ENCODE peak calls at places on chromosomes 1 and 21, in eight cellular contexts. O is fibroblast of lung; C is CD8-positive, alpha-beta T cell; P is Panc1; F is fibroblast of the aortic adventitia; X is neural progenitor cell; G is IMR-90; K is foreskin fibroblast. H is an unnamed sample.

GRCh38 chr21:38120984-38121855 is 135.6 kb upstream of the KCNJ15 start:
- DNase-seq in X (no peak), O (no peak), G (no peak), C (no peak), P (no peak), K (no peak), F (no peak), H (no peak)

GRCh38 chr1:206579747-206580437 is 32.4 kb downstream of the EIF2D start:
- DNase-seq in X (no peak), O (no peak), F (peak; percentile 29), K (no peak), C (peak; percentile 69), G (peak; percentile 22), P (no peak), H (no peak)

GRCh38 chr1:8560611-8561544 is 243.0 kb downstream of the SLC45A1 start:
- DNase-seq in C (no peak), O (peak; percentile 67), G (peak; percentile 60), X (peak; percentile 67), P (no peak), K (no peak), F (peak; percentile 72), H (no peak)

GRCh38 chr1:152565535-152566215 is 905 bp downstream of the LCE3E start:
- DNase-seq in P (no peak), X (no peak), K (no peak), F (no peak), O (no peak), C (no peak), G (no peak), H (no peak)

GRCh38 chr1:165143437-165144065 is 213.0 kb downstream of the LMX1A start:
- DNase-seq in C (no peak), O (no peak), F (no peak), P (peak; percentile 12), G (no peak), X (peak; percentile 22), K (no peak), H (no peak)

GRCh38 chr1:235566092-235566491 is 61.8 kb upstream of the B3GALNT2 start:
- DNase-seq in P (no peak), F (no peak), X (peak; percentile 75), C (no peak), G (no peak), K (no peak), O (no peak), H (no peak)

GRCh38 chr1:155882235-155882634 is 22.9 kb downstream of the SYT11 start:
- DNase-seq in K (no peak), X (no peak), G (no peak), P (no peak), F (no peak), C (no peak), O (no peak), H (no peak)

GRCh38 chr1:110714419-110715107 is 39.8 kb upstream of the KCNA3 start:
- DNase-seq in P (no peak), G (no peak), X (no peak), O (no peak), F (no peak), C (no peak), K (no peak), H (no peak)

GRCh38 chr1:154856049-154856448 is 14.0 kb downstream of the KCNN3 start:
- DNase-seq in K (no peak), P (no peak), G (no peak), F (no peak), O (no peak), C (no peak), X (peak; percentile 66), H (no peak)

GRCh38 chr1:47651311-47652089 is 213.7 kb downstream of the FOXD2 start:
- DNase-seq in C (no peak), X (no peak), O (no peak), F (no peak), G (no peak), K (no peak), P (no peak), H (no peak)

GRCh38 chr1:115092214-115092613 is 2.9 kb upstream of the TSPAN2 start:
- DNase-seq in K (no peak), G (no peak), F (no peak), O (no peak), X (no peak), P (no peak), C (no peak), H (no peak)

GRCh38 chr1:57824535-57824934 is 400.7 kb upstream of the DAB1 start:
- DNase-seq in C (no peak), F (no peak), O (no peak), G (no peak), X (no peak), K (no peak), P (no peak), H (no peak)

DNA sequence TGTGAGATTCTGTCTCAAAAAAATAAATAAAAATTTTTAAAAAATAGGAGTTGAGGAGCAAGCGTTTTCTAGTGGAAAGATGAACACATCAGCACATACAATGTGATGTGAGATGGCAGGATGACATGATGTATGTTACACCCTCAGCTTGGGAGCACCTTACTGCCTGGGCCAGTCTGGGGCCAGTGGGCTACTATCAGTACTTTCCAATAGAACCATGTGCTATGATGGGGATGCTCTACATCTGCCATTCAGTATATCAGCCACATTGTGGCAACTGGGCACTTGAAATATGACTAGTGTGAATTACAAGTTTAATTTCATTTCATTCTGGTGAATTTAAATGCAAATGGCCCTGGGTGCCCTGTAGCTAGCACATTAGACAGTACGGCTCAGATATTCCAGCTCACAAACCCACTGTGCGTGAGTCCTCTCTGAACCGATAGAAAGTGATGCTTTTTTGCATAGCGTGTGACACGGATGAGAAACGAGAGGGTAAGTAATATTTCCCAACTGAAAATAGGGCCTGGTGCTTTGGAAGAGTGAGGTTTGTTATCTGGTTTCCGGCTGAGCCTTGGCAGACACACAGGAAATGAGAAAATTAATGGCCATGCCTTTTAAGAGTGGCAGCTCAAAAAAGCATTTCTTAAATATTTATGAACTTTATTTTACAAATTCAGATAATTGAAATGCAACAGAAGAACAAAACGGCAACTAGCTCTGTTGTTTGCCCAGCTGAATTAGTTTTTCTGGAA is 155.8 kb downstream of the PGBD5 start:
- DNase-seq in K (no peak), C (no peak), X (no peak), P (no peak), O (no peak), G (peak; percentile 7), F (peak; percentile 78), H (no peak)
- H3K4me3 ChIP-seq in K (no peak overlapping the region), C (no peak overlapping the region), X (no peak overlapping the region), P (no peak overlapping the region), O (no peak overlapping the region), G (no peak overlapping the region), F (no peak overlapping the region), H (no peak overlapping the region)

GRCh38 chr1:200520740-200521139 is 99.8 kb downstream of the KIF14 start:
- DNase-seq in P (no peak), F (no peak), C (no peak), K (no peak), O (no peak), X (no peak), G (no peak), H (no peak)

GRCh38 chr1:200524092-200524491 is 96.5 kb downstream of the KIF14 start:
- DNase-seq in K (no peak), O (no peak), C (no peak), P (no peak), F (no peak), X (no peak), G (no peak), H (no peak)

GRCh38 chr1:200518524-200518923 is 102.0 kb downstream of the KIF14 start:
- DNase-seq in G (peak; percentile 28), P (no peak), O (peak; percentile 56), F (no peak), K (no peak), C (no peak), X (no peak), H (no peak)
- H3K4me3 ChIP-seq in G (no peak overlapping the region), P (no peak overlapping the region), O (no peak overlapping the region), F (no peak overlapping the region), K (no peak overlapping the region), C (no peak overlapping the region), X (no peak overlapping the region), H (no peak overlapping the region)

GRCh38 chr1:11719313-11720032 is 16.5 kb upstream of the AGTRAP start:
- DNase-seq in G (peak; percentile 61), X (peak; percentile 48), P (no peak), K (peak; percentile 55), C (peak; percentile 73), F (peak; percentile 77), O (peak; percentile 72), H (no peak)
- H3K4me3 ChIP-seq in G (no peak overlapping the region), X (no peak overlapping the region), P (peak overlapping the region; percentile 33), K (peak overlapping the region; percentile 40), C (peak overlapping the region; percentile 66), F (peak overlapping the region; percentile 48), O (no peak overlapping the region), H (peak overlapping the region; percentile 24)

DNA sequence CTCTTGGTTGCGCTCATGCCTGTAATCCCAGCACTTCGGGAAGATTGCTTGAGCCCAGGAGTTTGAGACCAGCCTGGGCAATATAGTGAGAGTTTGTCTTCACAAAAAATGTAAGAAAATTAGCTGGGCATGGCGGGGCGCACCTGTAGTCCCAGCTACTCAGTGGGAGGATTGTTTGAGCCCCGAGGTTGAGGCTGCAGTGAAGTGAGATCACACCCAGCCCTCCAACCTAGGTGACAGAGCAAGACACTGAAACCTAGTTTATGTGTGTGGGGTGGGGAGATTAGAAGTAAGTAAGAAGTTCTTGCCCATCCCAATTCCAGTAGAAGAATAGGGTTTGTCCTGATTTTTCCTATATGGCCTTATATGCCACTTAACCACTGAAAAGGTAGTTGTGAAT is 2.0 kb downstream of the RPL5 start:
- DNase-seq in C (no peak), P (no peak), O (no peak), X (no peak), G (no peak), K (no peak), F (no peak), H (no peak)
- H3K4me3 ChIP-seq in C (peak overlapping the region; percentile 96), P (peak overlapping the region; percentile 99), O (peak overlapping the region; percentile 95), X (peak overlapping the region; percentile 88), G (no peak overlapping the region), K (peak overlapping the region; percentile 96), F (peak overlapping the region; percentile 98), H (peak overlapping the region; percentile 92)

DNA sequence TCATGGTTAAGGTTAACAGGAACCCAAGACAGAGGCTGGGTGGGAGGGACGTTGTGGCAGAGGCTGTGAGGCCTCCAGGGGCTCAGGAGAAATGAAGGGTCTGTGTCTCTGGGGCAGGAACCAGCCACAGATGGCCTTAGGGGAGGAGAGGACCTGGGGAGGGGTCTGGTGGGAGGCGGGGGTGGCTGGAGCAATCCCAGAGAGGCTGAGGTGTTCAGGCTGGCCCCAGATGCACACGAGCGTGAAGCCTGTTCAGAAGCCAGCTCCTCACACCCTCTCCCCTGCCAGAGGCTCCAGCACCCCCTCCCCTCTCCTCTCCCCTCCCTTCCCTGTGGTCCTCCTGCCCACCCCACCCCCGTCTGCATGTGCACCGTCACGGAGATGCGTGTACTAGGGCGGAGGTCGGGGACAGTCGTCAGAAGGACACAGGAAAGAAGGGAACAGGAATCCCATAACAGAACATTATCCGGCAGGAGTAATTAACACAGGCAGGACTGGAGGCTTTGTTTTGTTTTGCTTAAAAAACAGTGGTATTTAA is 115.0 kb upstream of the COL6A1 start:
- DNase-seq in O (no peak), K (no peak), X (no peak), P (no peak), G (no peak), F (no peak), C (no peak), H (no peak)
- H3K4me3 ChIP-seq in O (no peak overlapping the region), K (no peak overlapping the region), X (no peak overlapping the region), P (no peak overlapping the region), G (no peak overlapping the region), F (no peak overlapping the region), C (no peak overlapping the region), H (no peak overlapping the region)